ENCODE peak calls at places on chromosomes 7 and 10, in ten cellular contexts. P, I, T, F, W, D, J, L, N and O are unnamed samples.

GRCh38 chr10:121183241-121183640 is 332.1 kb downstream of the WDR11 start:
- DNase-seq in P (no peak), T (no peak), I (no peak), W (no peak), N (no peak), L (no peak), D (no peak), F (no peak), J (no peak), O (no peak)

GRCh38 chr10:98267894-98268693 is at the start of gene LOXL4:
- DNase-seq in W (no peak), T (no peak), L (peak; percentile 47), P (no peak), D (no peak), I (no peak), N (peak; percentile 50), J (no peak), F (no peak), O (no peak)

GRCh38 chr7:70354409-70355169 is 756.3 kb downstream of the AUTS2 start:
- DNase-seq in T (no peak), P (peak; percentile 21), N (no peak), L (no peak), I (no peak), J (no peak), W (no peak), F (no peak), D (no peak), O (no peak)

GRCh38 chr7:16604054-16604453 is 41.5 kb downstream of the ANKMY2 start:
- DNase-seq in L (no peak), P (peak; percentile 30), D (no peak), F (no peak), N (no peak), T (no peak), W (no peak), I (no peak), J (no peak), O (no peak)

GRCh38 chr10:14674376-14675050 is 100.2 kb downstream of the FAM107B start:
- DNase-seq in J (no peak), N (no peak), T (no peak), D (no peak), I (no peak), F (no peak), P (no peak), L (no peak), W (no peak), O (no peak)

GRCh38 chr7:28478661-28479060 is 66.3 kb downstream of the CREB5 start:
- DNase-seq in I (no peak), P (no peak), N (no peak), W (no peak), D (no peak), T (no peak), J (no peak), L (no peak), F (no peak), O (no peak)

GRCh38 chr10:31581741-31582323 is 262.8 kb downstream of the ZEB1 start:
- DNase-seq in F (no peak), L (no peak), W (no peak), T (no peak), I (no peak), D (no peak), J (no peak), N (no peak), P (no peak), O (no peak)

GRCh38 chr10:1968257-1969025 is 231.1 kb upstream of the ADARB2 start:
- DNase-seq in J (no peak), P (peak; percentile 19), N (no peak), L (no peak), W (no peak), T (no peak), D (no peak), I (no peak), F (no peak), O (no peak)

GRCh38 chr10:70832852-70833542 is 17.2 kb downstream of the SGPL1 start:
- DNase-seq in D (no peak), L (no peak), I (no peak), J (no peak), P (peak; percentile 78), W (peak; percentile 93), T (no peak), N (no peak), F (no peak), O (peak; percentile 86)

GRCh38 chr10:79380125-79380917 is 33.1 kb downstream of the PPIF start:
- DNase-seq in N (no peak), W (peak; percentile 44), D (no peak), F (no peak), T (no peak), I (no peak), J (no peak), P (peak; percentile 25), L (no peak), O (no peak)

GRCh38 chr10:15455456-15455855 is 84.4 kb upstream of the FAM171A1 start:
- DNase-seq in W (no peak), F (no peak), I (no peak), T (no peak), N (no peak), J (no peak), P (no peak), D (no peak), L (no peak), O (no peak)

GRCh38 chr10:29647483-29647882 is 12.7 kb upstream of the SVIL start:
- DNase-seq in I (no peak), N (no peak), L (no peak), W (no peak), D (no peak), P (no peak), F (no peak), J (no peak), T (no peak), O (no peak)

GRCh38 chr7:87316097-87316700 is 29.3 kb upstream of the CROT start:
- DNase-seq in I (no peak), W (no peak), P (peak; percentile 33), F (no peak), D (no peak), L (no peak), J (no peak), T (no peak), N (no peak), O (no peak)

GRCh38 chr10:35056686-35057085 is 33.5 kb downstream of the CUL2 start:
- DNase-seq in W (no peak), J (no peak), N (no peak), F (no peak), T (no peak), D (no peak), L (no peak), P (no peak), I (no peak), O (no peak)

GRCh38 chr10:31028076-31028475 is 3.6 kb downstream of the ZNF438 start:
- DNase-seq in P (peak; percentile 82), F (no peak), N (no peak), I (no peak), J (no peak), L (no peak), D (no peak), W (no peak), T (no peak), O (peak; percentile 22)

GRCh38 chr10:21078410-21079329 is 181.6 kb upstream of the NEBL start:
- DNase-seq in L (peak; percentile 83), I (no peak), N (peak; percentile 42), P (peak; percentile 79), D (peak; percentile 8), T (no peak), F (no peak), J (peak; percentile 53), W (peak; percentile 61), O (no peak)

GRCh38 chr10:95236068-95236903 is 42.2 kb downstream of the ACSM6 start:
- DNase-seq in F (no peak), D (no peak), N (no peak), J (no peak), T (no peak), I (no peak), P (peak; percentile 63), W (peak; percentile 81), L (no peak), O (peak; percentile 45)

GRCh38 chr10:110103921-110104461 is 96.2 kb downstream of the ADD3 start:
- DNase-seq in P (no peak), F (no peak), J (no peak), L (no peak), T (no peak), W (no peak), D (no peak), I (no peak), N (no peak), O (no peak)

GRCh38 chr10:113680172-113681111 is 730 bp downstream of the CASP7 start:
- DNase-seq in I (peak; percentile 7), F (no peak), J (peak; percentile 31), L (peak; percentile 37), N (peak; percentile 41), D (peak; percentile 60), P (peak; percentile 80), T (peak; percentile 48), W (peak; percentile 73), O (peak; percentile 77)

GRCh38 chr7:16803881-16804673 is 722 bp downstream of the AGR2 start:
- DNase-seq in I (no peak), D (no peak), P (peak; percentile 61), N (no peak), T (no peak), W (peak; percentile 19), L (no peak), J (no peak), F (no peak), O (no peak)

GRCh38 chr10:113882240-113882639 is 27.8 kb downstream of the NHLRC2 start:
- DNase-seq in W (no peak), J (no peak), L (no peak), F (no peak), I (no peak), N (no peak), T (no peak), D (no peak), P (no peak), O (no peak)